ENCODE peak calls at places on chromosomes 2 and 18, in four cellular contexts. One of them, this sample, is unnamed. For H3K4me1, the result is how much of the 10 kb centered on the place peaks cover.

GRCh38 chr2:80007722-80008503 is 296.6 kb downstream of the LRRTM1 start:
- DNase-seq in H9: peak
- DNase-seq in H1: no peak
- DNase-seq in neuronal stem cell: peak
- DNase-seq in this sample: no peak

GRCh38 chr2:217371681-217372297 is 511.9 kb upstream of the TNP1 start:
- DNase-seq in H1: no peak
- DNase-seq in H9: no peak
- DNase-seq in neuronal stem cell: peak
- DNase-seq in this sample: no peak

GRCh38 chr2:224042191-224042696 is 3.2 kb upstream of the SERPINE2 start:
- DNase-seq in H1: no peak
- DNase-seq in neuronal stem cell: no peak
- DNase-seq in H9: no peak
- DNase-seq in this sample: peak

GRCh38 chr2:170122883-170123547 is 54.9 kb upstream of the MYO3B start:
- DNase-seq in H1: no peak
- DNase-seq in H9: no peak
- DNase-seq in neuronal stem cell: no peak
- DNase-seq in this sample: peak

GRCh38 chr2:152573168-152573567 is 144.1 kb downstream of the PRPF40A start:
- DNase-seq in neuronal stem cell: no peak
- DNase-seq in H9: no peak
- DNase-seq in H1: no peak
- DNase-seq in this sample: peak

GRCh38 chr2:216012133-216012829 is 1.1 kb downstream of the MREG start:
- DNase-seq in H1: no peak
- DNase-seq in H9: no peak
- DNase-seq in neuronal stem cell: no peak
- DNase-seq in this sample: peak

GRCh38 chr2:162072976-162073775 is 839 bp downstream of the DPP4 start:
- DNase-seq in H1: peak
- DNase-seq in H9: no peak
- DNase-seq in neuronal stem cell: no peak
- DNase-seq in this sample: peak

GRCh38 chr2:27960237-27960912 is 69.8 kb downstream of the BABAM2 start:
- DNase-seq in H9: no peak
- DNase-seq in neuronal stem cell: no peak
- DNase-seq in H1: no peak
- DNase-seq in this sample: peak

GRCh38 chr18:62334110-62334509 is 9.0 kb downstream of the TNFRSF11A start:
- DNase-seq in H9: no peak
- DNase-seq in H1: peak
- DNase-seq in neuronal stem cell: no peak
- DNase-seq in this sample: no peak

GRCh38 chr2:42084231-42084671 is 36.4 kb downstream of the PKDCC start:
- DNase-seq in H1: no peak
- DNase-seq in neuronal stem cell: no peak
- DNase-seq in H9: no peak
- DNase-seq in this sample: peak

GRCh38 chr2:191539068-191539467 is 138.9 kb upstream of the NABP1 start:
- DNase-seq in H1: no peak
- DNase-seq in H9: no peak
- DNase-seq in neuronal stem cell: peak
- DNase-seq in this sample: peak

GRCh38 chr2:68196120-68196716 is 38.5 kb downstream of the PNO1 start:
- DNase-seq in neuronal stem cell: no peak
- DNase-seq in H1: no peak
- DNase-seq in H9: no peak
- DNase-seq in this sample: no peak

GRCh38 chr2:20561703-20562454 is 89.0 kb downstream of the HS1BP3 start:
- DNase-seq in neuronal stem cell: no peak
- DNase-seq in H1: no peak
- DNase-seq in H9: no peak
- DNase-seq in this sample: peak

GRCh38 chr2:240664622-240665021 is 18.1 kb downstream of the AQP12B start:
- DNase-seq in neuronal stem cell: no peak
- DNase-seq in H1: no peak
- DNase-seq in H9: no peak
- DNase-seq in this sample: no peak

GRCh38 chr2:64582774-64583340 is 58.7 kb downstream of the AFTPH start:
- DNase-seq in neuronal stem cell: no peak
- DNase-seq in H1: no peak
- DNase-seq in H9: no peak
- DNase-seq in this sample: no peak

GRCh38 chr2:45089554-45090261 is 80.5 kb upstream of the SIX2 start:
- DNase-seq in neuronal stem cell: no peak
- DNase-seq in H1: no peak
- DNase-seq in H9: no peak
- DNase-seq in this sample: no peak

GRCh38 chr2:15170068-15170775 is 390.9 kb downstream of the NBAS start:
- DNase-seq in H1: no peak
- DNase-seq in H9: peak
- DNase-seq in neuronal stem cell: no peak
- DNase-seq in this sample: no peak

GRCh38 chr2:54966165-54966819 is 84.0 kb downstream of the RTN4 start:
- DNase-seq in H1: no peak
- DNase-seq in neuronal stem cell: no peak
- DNase-seq in H9: no peak
- DNase-seq in this sample: no peak

GRCh38 chr2:8997108-8997507 is 6.4 kb downstream of the MBOAT2 start:
- DNase-seq in H9: no peak
- DNase-seq in neuronal stem cell: no peak
- DNase-seq in H1: no peak
- DNase-seq in this sample: no peak

GRCh38 chr18:36176739-36177138 is 10.6 kb upstream of the MOCOS start:
- DNase-seq in neuronal stem cell: no peak
- DNase-seq in H9: no peak
- DNase-seq in H1: no peak
- DNase-seq in this sample: no peak

GRCh38 chr2:44100351-44100750 is 68.3 kb upstream of the PPM1B start:
- DNase-seq in H9: no peak
- DNase-seq in H1: no peak
- DNase-seq in neuronal stem cell: no peak
- DNase-seq in this sample: peak

GRCh38 chr2:59888015-59888414 is 665.4 kb downstream of the BCL11A start:
- DNase-seq in H9: peak
- DNase-seq in neuronal stem cell: no peak
- DNase-seq in H1: no peak
- DNase-seq in this sample: no peak

GRCh38 chr2:166135849-166136258 is 8.0 kb upstream of the SCN1A start:
- DNase-seq in neuronal stem cell: no peak
- DNase-seq in H1: no peak
- DNase-seq in H9: no peak
- DNase-seq in this sample: no peak

GRCh38 chr2:39154944-39155343 is 34.1 kb upstream of the SOS1 start:
- DNase-seq in H1: no peak
- DNase-seq in H9: no peak
- DNase-seq in neuronal stem cell: no peak
- DNase-seq in this sample: no peak

GRCh38 chr2:241272722-241273551 is 42.5 kb downstream of the HDLBP start:
- DNase-seq in H9: peak
- DNase-seq in neuronal stem cell: peak
- DNase-seq in H1: peak
- DNase-seq in this sample: peak

GRCh38 chr18:32899819-32900218 is 127.0 kb upstream of the KLHL14 start:
- DNase-seq in H1: no peak
- DNase-seq in neuronal stem cell: no peak
- DNase-seq in H9: no peak
- DNase-seq in this sample: no peak

GRCh38 chr2:15565994-15566671 is 5.0 kb upstream of the NBAS start:
- DNase-seq in H9: no peak
- DNase-seq in H1: no peak
- DNase-seq in neuronal stem cell: no peak
- DNase-seq in this sample: no peak

GRCh38 chr2:174784316-174784715 is 20.0 kb upstream of the CHRNA1 start:
- DNase-seq in H9: no peak
- DNase-seq in H1: no peak
- DNase-seq in neuronal stem cell: no peak
- DNase-seq in this sample: no peak

GRCh38 chr18:26383454-26384270 is 157.4 kb downstream of the TAF4B start:
- DNase-seq in neuronal stem cell: peak
- DNase-seq in H9: no peak
- DNase-seq in H1: no peak
- DNase-seq in this sample: peak

GRCh38 chr2:202237787-202238233 is 587 bp downstream of the SUMO1 start:
- DNase-seq in H1: no peak
- DNase-seq in H9: peak
- DNase-seq in neuronal stem cell: peak
- DNase-seq in this sample: peak

GRCh38 chr2:76984359-76984758 is 537.8 kb downstream of the LRRTM4 start:
- DNase-seq in H9: no peak
- DNase-seq in H1: no peak
- DNase-seq in neuronal stem cell: no peak
- DNase-seq in this sample: peak

GRCh38 chr18:45722899-45723298 is 1.1 kb upstream of the SLC14A1 start:
- DNase-seq in H9: peak
- DNase-seq in H1: peak
- DNase-seq in neuronal stem cell: peak
- DNase-seq in this sample: peak

GRCh38 chr2:150526006-150526405 is 38.5 kb upstream of the RND3 start:
- DNase-seq in H9: no peak
- DNase-seq in neuronal stem cell: no peak
- DNase-seq in H1: no peak
- DNase-seq in this sample: no peak

GRCh38 chr2:237198144-237198900 is 112.6 kb downstream of the COPS8 start:
- DNase-seq in H1: no peak
- DNase-seq in neuronal stem cell: no peak
- DNase-seq in H9: no peak
- DNase-seq in this sample: peak

GRCh38 chr2:10371441-10372194 is 68.9 kb downstream of the HPCAL1 start:
- DNase-seq in H1: no peak
- DNase-seq in neuronal stem cell: no peak
- DNase-seq in H9: no peak
- DNase-seq in this sample: no peak

GRCh38 chr2:208984376-208985100 is 439.3 kb upstream of the MAP2 start:
- DNase-seq in neuronal stem cell: no peak
- DNase-seq in H9: no peak
- DNase-seq in H1: no peak
- DNase-seq in this sample: no peak

GRCh38 chr2:208982831-208983230 is 441.0 kb upstream of the MAP2 start:
- DNase-seq in H9: no peak
- DNase-seq in H1: no peak
- DNase-seq in neuronal stem cell: no peak
- DNase-seq in this sample: no peak

GRCh38 chr2:208980321-208980720 is 443.5 kb upstream of the MAP2 start:
- DNase-seq in neuronal stem cell: no peak
- DNase-seq in H9: no peak
- DNase-seq in H1: no peak
- DNase-seq in this sample: no peak

GRCh38 chr2:208983476-208983875 is 440.4 kb upstream of the MAP2 start:
- DNase-seq in H1: no peak
- DNase-seq in H9: no peak
- DNase-seq in neuronal stem cell: no peak
- DNase-seq in this sample: no peak

DNA sequence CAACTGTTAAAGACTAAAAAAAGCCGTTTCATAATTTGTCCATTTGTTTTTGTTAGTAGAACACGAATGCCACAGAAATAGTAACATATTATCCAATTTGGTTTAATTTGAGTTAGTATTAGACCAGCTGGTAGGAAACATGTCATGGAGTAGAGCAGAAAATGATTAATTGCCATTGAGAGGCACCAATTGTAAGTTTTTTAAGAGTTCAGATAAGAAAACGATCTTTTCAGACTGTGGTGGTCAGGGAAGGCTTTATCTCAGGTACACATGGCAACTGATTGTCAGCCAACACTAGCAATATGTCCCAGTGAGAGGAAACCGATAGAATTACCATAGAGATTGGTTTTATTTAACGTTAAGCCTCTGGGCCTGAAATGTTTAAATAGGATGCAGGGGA is 438.2 kb upstream of the MAP2 start:
- DNase-seq in H1: no peak
- DNase-seq in neuronal stem cell: no peak
- DNase-seq in H9: no peak
- DNase-seq in this sample: no peak
- H2BK12ac ChIP-seq in H1: no peak
- H2BK12ac ChIP-seq in neuronal stem cell: no peak
- H2BK12ac ChIP-seq in H9: no peak
- H2BK12ac ChIP-seq in this sample: no peak

DNA sequence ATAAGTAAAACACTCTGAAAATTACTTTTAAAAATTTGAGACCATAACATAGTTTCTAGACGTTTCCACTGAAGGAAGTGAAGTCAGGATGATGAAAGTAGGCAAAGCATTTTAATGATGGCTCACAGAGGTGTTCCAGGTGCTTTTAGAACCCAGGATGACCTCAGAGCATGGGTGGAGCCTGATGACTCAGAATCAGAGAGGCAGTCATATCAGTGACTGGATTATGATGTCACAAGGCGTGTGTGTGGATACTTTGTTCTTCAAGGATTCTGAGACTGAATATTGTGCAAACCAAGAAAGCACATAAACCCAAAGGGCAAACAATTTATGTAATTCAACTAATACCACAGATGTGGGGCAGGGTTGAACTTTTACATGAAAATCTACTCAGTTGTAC is 208.0 kb upstream of the FBXO11 start:
- DNase-seq in neuronal stem cell: no peak
- DNase-seq in H1: no peak
- DNase-seq in H9: no peak
- DNase-seq in this sample: peak
- H3K4me1 ChIP-seq in neuronal stem cell: under half
- H3K4me1 ChIP-seq in H1: under half
- H3K4me1 ChIP-seq in H9: under half
- H3K4me1 ChIP-seq in this sample: under half

DNA sequence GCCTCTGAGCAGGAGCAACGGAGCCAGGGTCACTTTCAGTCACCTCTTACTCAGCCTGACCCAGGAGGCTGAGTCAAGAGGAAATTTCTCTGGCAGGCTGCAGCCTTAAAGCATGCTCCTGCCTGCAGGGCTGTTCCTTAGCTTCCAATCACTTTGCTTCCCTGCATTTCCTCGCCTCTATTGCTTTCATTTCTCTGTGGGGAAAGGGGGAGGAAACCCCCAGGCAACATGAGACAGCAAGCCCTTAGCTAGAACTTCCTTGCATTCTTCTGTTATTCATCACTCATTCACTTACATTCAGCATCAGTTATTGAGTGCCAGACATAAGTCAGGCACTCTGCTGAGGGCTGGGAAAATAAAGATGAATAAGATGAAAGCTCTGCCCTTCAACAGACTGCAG is 13.0 kb downstream of the XDH start:
- DNase-seq in neuronal stem cell: no peak
- DNase-seq in H9: peak
- DNase-seq in H1: no peak
- DNase-seq in this sample: peak
- H2BK5ac ChIP-seq in neuronal stem cell: no peak
- H2BK5ac ChIP-seq in H9: no peak
- H2BK5ac ChIP-seq in H1: no peak
- H2BK5ac ChIP-seq in this sample: no peak

DNA sequence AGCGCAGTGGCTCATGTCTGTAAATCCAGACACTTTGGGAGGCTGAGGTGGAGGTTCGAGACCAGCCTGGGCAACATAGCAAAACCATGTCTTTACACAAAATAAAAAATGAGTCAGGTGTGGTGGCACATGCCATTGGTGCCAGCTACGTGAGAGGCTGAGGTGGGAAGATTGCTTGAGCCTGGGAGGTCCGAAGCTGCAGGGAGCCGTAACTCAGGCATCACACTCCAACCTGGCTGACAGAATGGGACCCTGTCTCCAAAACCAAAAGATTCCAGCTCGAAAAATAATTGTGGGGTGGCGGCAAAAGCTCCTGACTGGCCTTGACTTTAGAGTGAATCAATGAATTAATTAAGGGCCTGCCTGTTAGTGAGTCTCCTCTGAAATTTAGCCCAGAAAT is 1.2 kb upstream of the ALPP start:
- DNase-seq in H1: no peak
- DNase-seq in neuronal stem cell: no peak
- DNase-seq in H9: no peak
- DNase-seq in this sample: no peak
- H2BK12ac ChIP-seq in H1: no peak
- H2BK12ac ChIP-seq in neuronal stem cell: peak
- H2BK12ac ChIP-seq in H9: no peak
- H2BK12ac ChIP-seq in this sample: no peak